ENCODE peak calls at places on chromosomes 3 and 15, in ten cellular contexts. U is RCC 7860, V is endothelial cell, K is Calu3, F is T-helper 2 cell, N is mesothelial cell of epicardium, Z is retina, J is NCI-H1092, L is neural crest cell, T is sciatic nerve. A is an unnamed sample.

GRCh38 chr3:183591881-183592521 is 36.5 kb upstream of the KLHL6 start:
- DNase-seq in U (no peak), V (no peak), K (no peak), F (no peak), N (no peak), Z (no peak), J (no peak), L (no peak), T (no peak), A (no peak)

GRCh38 chr3:34213481-34213880 is 415.1 kb downstream of the PDCD6IP start:
- DNase-seq in U (no peak), V (no peak), K (no peak), F (no peak), N (no peak), Z (peak), J (peak), L (no peak), T (no peak), A (no peak)

GRCh38 chr3:45153658-45154437 is 7.7 kb upstream of the CDCP1 start:
- DNase-seq in U (peak), V (no peak), K (no peak), F (no peak), N (no peak), Z (no peak), J (no peak), L (no peak), T (no peak), A (no peak)

GRCh38 chr3:83835040-83835439 is 1123.7 kb upstream of the CADM2 start:
- DNase-seq in U (no peak), V (no peak), K (no peak), F (no peak), N (no peak), Z (no peak), J (no peak), L (no peak), T (no peak), A (no peak)

GRCh38 chr15:85174521-85174920 is 192.9 kb downstream of the PDE8A start:
- DNase-seq in U (no peak), V (no peak), K (no peak), F (no peak), N (no peak), Z (no peak), J (no peak), L (no peak), T (no peak), A (no peak)

GRCh38 chr3:52615178-52615577 is 70.5 kb downstream of the PBRM1 start:
- DNase-seq in U (no peak), V (no peak), K (no peak), F (no peak), N (no peak), Z (no peak), J (no peak), L (no peak), T (no peak), A (no peak)

GRCh38 chr3:15750879-15751278 is 46.9 kb downstream of the ANKRD28 start:
- DNase-seq in U (peak), V (no peak), K (no peak), F (no peak), N (no peak), Z (no peak), J (no peak), L (no peak), T (no peak), A (no peak)

GRCh38 chr3:46454209-46454595 is 10.5 kb downstream of the LTF start:
- DNase-seq in U (no peak), V (no peak), K (no peak), F (no peak), N (no peak), Z (no peak), J (no peak), L (no peak), T (no peak), A (no peak)

GRCh38 chr3:184788751-184789150 is 23.2 kb upstream of the VPS8 start:
- DNase-seq in U (no peak), V (no peak), K (peak), F (no peak), N (no peak), Z (no peak), J (no peak), L (no peak), T (peak), A (no peak)

GRCh38 chr15:71355268-71355667 is 240.0 kb downstream of the THSD4 start:
- DNase-seq in U (no peak), V (no peak), K (no peak), F (no peak), N (no peak), Z (no peak), J (no peak), L (no peak), T (no peak), A (no peak)

GRCh38 chr15:63497642-63498100 is 6.7 kb upstream of the USP3 start:
- DNase-seq in U (no peak), V (no peak), K (no peak), F (peak), N (no peak), Z (no peak), J (no peak), L (no peak), T (no peak), A (no peak)

GRCh38 chr3:161508852-161509477 is 12.4 kb downstream of the OTOL1 start:
- DNase-seq in U (no peak), V (no peak), K (peak), F (no peak), N (no peak), Z (peak), J (peak), L (no peak), T (no peak), A (peak)

GRCh38 chr3:127044996-127045395 is 62.1 kb downstream of the PLXNA1 start:
- DNase-seq in U (no peak), V (no peak), K (peak), F (no peak), N (no peak), Z (no peak), J (peak), L (no peak), T (peak), A (peak)

GRCh38 chr3:12194669-12195161 is 36.0 kb upstream of the TIMP4 start:
- DNase-seq in U (peak), V (no peak), K (peak), F (no peak), N (no peak), Z (peak), J (no peak), L (no peak), T (no peak), A (peak)

GRCh38 chr3:190533511-190534282 is 19.8 kb downstream of the IL1RAP start:
- DNase-seq in U (peak), V (no peak), K (peak), F (no peak), N (no peak), Z (no peak), J (no peak), L (no peak), T (peak), A (no peak)

GRCh38 chr3:52291508-52292181 is 4.0 kb downstream of the GLYCTK start:
- DNase-seq in U (no peak), V (peak), K (peak), F (peak), N (no peak), Z (peak), J (no peak), L (peak), T (no peak), A (peak)

GRCh38 chr15:64749999-64750657 is 25.3 kb downstream of the RBPMS2 start:
- DNase-seq in U (no peak), V (peak), K (no peak), F (no peak), N (no peak), Z (peak), J (no peak), L (no peak), T (no peak), A (peak)

GRCh38 chr3:51675201-51675611 is 4.2 kb downstream of the TEX264 start:
- DNase-seq in U (peak), V (no peak), K (no peak), F (no peak), N (no peak), Z (no peak), J (no peak), L (no peak), T (peak), A (no peak)

GRCh38 chr3:36305929-36306520 is 74.3 kb upstream of the STAC start:
- DNase-seq in U (peak), V (no peak), K (no peak), F (no peak), N (no peak), Z (no peak), J (no peak), L (no peak), T (no peak), A (no peak)

GRCh38 chr15:68352401-68353062 is 75.0 kb downstream of the FEM1B start:
- DNase-seq in U (peak), V (no peak), K (no peak), F (no peak), N (no peak), Z (no peak), J (no peak), L (no peak), T (no peak), A (no peak)

GRCh38 chr3:13045904-13046568 is 27.2 kb downstream of the IQSEC1 start:
- DNase-seq in U (no peak), V (no peak), K (no peak), F (no peak), N (no peak), Z (peak), J (no peak), L (no peak), T (no peak), A (peak)

GRCh38 chr3:21094686-21095085 is 656.3 kb downstream of the ZNF385D start:
- DNase-seq in U (no peak), V (no peak), K (no peak), F (no peak), N (no peak), Z (no peak), J (no peak), L (no peak), T (no peak), A (no peak)

GRCh38 chr3:120172070-120172469 is 77.8 kb upstream of the GSK3B start:
- DNase-seq in U (peak), V (no peak), K (no peak), F (no peak), N (no peak), Z (no peak), J (no peak), L (no peak), T (no peak), A (no peak)

GRCh38 chr3:191985691-191986090 is 524.7 kb downstream of the PYDC2 start:
- DNase-seq in U (no peak), V (no peak), K (no peak), F (no peak), N (no peak), Z (no peak), J (no peak), L (no peak), T (no peak), A (no peak)

GRCh38 chr3:28386049-28386448 is 37.4 kb upstream of the AZI2 start:
- DNase-seq in U (no peak), V (no peak), K (no peak), F (no peak), N (no peak), Z (no peak), J (no peak), L (no peak), T (no peak), A (no peak)

GRCh38 chr3:71616571-71617021 is 33.1 kb upstream of the FOXP1 start:
- DNase-seq in U (no peak), V (no peak), K (no peak), F (no peak), N (no peak), Z (no peak), J (no peak), L (no peak), T (no peak), A (no peak)

GRCh38 chr15:77487479-77487861 is 66.8 kb downstream of the HMG20A start:
- DNase-seq in U (no peak), V (peak), K (no peak), F (no peak), N (no peak), Z (no peak), J (no peak), L (no peak), T (no peak), A (no peak)

GRCh38 chr3:13650210-13651056 is 101.5 kb downstream of the FBLN2 start:
- DNase-seq in U (peak), V (peak), K (peak), F (peak), N (peak), Z (peak), J (peak), L (peak), T (peak), A (peak)

GRCh38 chr3:58119221-58119620 is 91.6 kb downstream of the DNASE1L3 start:
- DNase-seq in U (no peak), V (no peak), K (no peak), F (no peak), N (no peak), Z (no peak), J (no peak), L (no peak), T (no peak), A (no peak)

GRCh38 chr15:39736646-39737550 is 45.7 kb downstream of the FSIP1 start:
- DNase-seq in U (no peak), V (no peak), K (no peak), F (no peak), N (no peak), Z (no peak), J (peak), L (no peak), T (no peak), A (no peak)

GRCh38 chr3:117059054-117059989 is 349.7 kb downstream of the TUSC7 start:
- DNase-seq in U (no peak), V (no peak), K (no peak), F (no peak), N (no peak), Z (peak), J (peak), L (no peak), T (no peak), A (no peak)

GRCh38 chr3:156483426-156483825 is 71.5 kb downstream of the SSR3 start:
- DNase-seq in U (peak), V (no peak), K (no peak), F (no peak), N (no peak), Z (no peak), J (no peak), L (no peak), T (no peak), A (peak)

GRCh38 chr3:10344147-10344943 is 23.4 kb upstream of the SEC13 start:
- DNase-seq in U (peak), V (peak), K (peak), F (peak), N (no peak), Z (peak), J (peak), L (peak), T (no peak), A (peak)

A was measured in K562.